ENCODE peak calls at places on chromosomes 6 and 20, in seven cellular contexts. Q, H, F, M, N, R and L are unnamed samples.

GRCh38 chr20:5657190-5657872 is 92.9 kb upstream of the SHLD1 start:
- DNase-seq in Q (peak), H (no peak), F (peak), M (peak), N (peak), R (no peak), L (no peak)

GRCh38 chr20:34997171-34997570 is 41.5 kb downstream of the MYH7B start:
- DNase-seq in Q (peak), H (no peak), F (no peak), M (no peak), N (no peak), R (no peak), L (no peak)

GRCh38 chr6:41688256-41688965 is 47.0 kb downstream of the TFEB start:
- DNase-seq in Q (peak), H (no peak), F (no peak), M (no peak), N (no peak), R (no peak), L (peak)

GRCh38 chr20:44696315-44696714 is 18.9 kb upstream of the CCN5 start:
- DNase-seq in Q (no peak), H (no peak), F (no peak), M (no peak), N (no peak), R (no peak), L (no peak)

GRCh38 chr6:105483492-105483891 is 80.6 kb upstream of the PREP start:
- DNase-seq in Q (peak), H (no peak), F (no peak), M (no peak), N (peak), R (no peak), L (no peak)

GRCh38 chr6:149387787-149388512 is 12.1 kb upstream of the SUMO4 start:
- DNase-seq in Q (no peak), H (no peak), F (no peak), M (no peak), N (no peak), R (no peak), L (no peak)

GRCh38 chr6:149032599-149033405 is 284.7 kb upstream of the TAB2 start:
- DNase-seq in Q (peak), H (no peak), F (no peak), M (no peak), N (peak), R (peak), L (no peak)

GRCh38 chr20:36285746-36286447 is 20.2 kb upstream of the DLGAP4 start:
- DNase-seq in Q (no peak), H (no peak), F (no peak), M (no peak), N (no peak), R (no peak), L (no peak)

GRCh38 chr20:16701296-16701695 is 28.5 kb upstream of the SNRPB2 start:
- DNase-seq in Q (peak), H (peak), F (no peak), M (peak), N (no peak), R (no peak), L (peak)

GRCh38 chr6:108581237-108581931 is 20.7 kb downstream of the FOXO3 start:
- DNase-seq in Q (peak), H (no peak), F (no peak), M (no peak), N (no peak), R (no peak), L (no peak)

GRCh38 chr6:118584906-118585305 is 36.8 kb downstream of the PLN start:
- DNase-seq in Q (no peak), H (no peak), F (no peak), M (no peak), N (no peak), R (no peak), L (no peak)

GRCh38 chr6:167807200-167807599 is 19.5 kb upstream of the AFDN start:
- DNase-seq in Q (no peak), H (no peak), F (no peak), M (no peak), N (no peak), R (no peak), L (no peak)

GRCh38 chr6:113909224-113909856 is 52.2 kb downstream of the MARCKS start:
- DNase-seq in Q (no peak), H (peak), F (no peak), M (peak), N (peak), R (no peak), L (peak)

GRCh38 chr20:17843246-17844132 is 125.1 kb downstream of the SNX5 start:
- DNase-seq in Q (peak), H (peak), F (peak), M (no peak), N (peak), R (no peak), L (no peak)

GRCh38 chr6:108235121-108235520 is 25.7 kb downstream of the SNX3 start:
- DNase-seq in Q (peak), H (no peak), F (no peak), M (no peak), N (no peak), R (no peak), L (no peak)

GRCh38 chr20:63084563-63084927 is 77.8 kb upstream of the BHLHE23 start:
- DNase-seq in Q (no peak), H (no peak), F (no peak), M (no peak), N (no peak), R (no peak), L (peak)
- TF ChIP-seq CTCF in Q (no peak), H (no peak), F (no peak), M (no peak), N (no peak), R (no peak), L (no peak)

DNA sequence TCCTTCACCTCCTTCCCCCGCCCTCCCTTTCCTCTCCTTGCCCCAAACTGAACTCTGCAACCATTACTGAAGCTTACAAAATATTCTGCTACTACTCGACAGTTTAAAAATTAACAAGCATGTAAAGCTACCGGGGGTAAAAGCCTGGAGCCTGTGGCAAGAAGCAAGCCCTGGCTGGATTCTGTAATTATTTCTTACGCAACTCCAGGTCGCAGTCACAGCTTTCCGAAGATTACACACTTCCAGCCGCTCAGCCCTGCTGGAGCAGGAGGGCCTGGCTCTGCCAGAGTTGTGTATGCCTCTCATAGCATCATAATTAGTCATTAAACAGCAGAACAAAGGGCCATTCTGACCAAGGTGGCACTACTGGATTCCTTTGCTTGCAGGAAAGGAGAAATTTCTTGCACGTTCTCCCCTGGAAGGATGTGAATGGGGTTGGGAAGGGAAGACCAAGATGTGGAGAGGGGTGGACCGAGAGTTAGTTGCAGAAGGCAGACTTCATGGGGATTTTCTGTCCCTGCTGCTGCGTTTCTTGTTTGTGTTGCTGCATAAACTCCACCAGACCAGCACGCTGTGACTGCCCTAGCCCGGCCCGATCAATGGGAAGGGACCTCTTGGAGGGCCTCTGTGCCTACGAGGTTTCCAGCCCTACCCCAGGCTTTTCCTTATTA is 23.6 kb downstream of the FOXQ1 start:
- DNase-seq in Q (no peak), H (peak), F (no peak), M (no peak), N (no peak), R (no peak), L (peak)
- TF ChIP-seq CTCF in Q (no peak), H (no peak), F (no peak), M (no peak), N (no peak), R (no peak), L (no peak)

GRCh38 chr6:20095436-20095835 is 116.8 kb downstream of the MBOAT1 start:
- DNase-seq in Q (no peak), H (no peak), F (no peak), M (no peak), N (no peak), R (no peak), L (no peak)
- TF ChIP-seq CTCF in Q (no peak), H (no peak), F (no peak), M (no peak), N (no peak), R (no peak), L (no peak)

DNA sequence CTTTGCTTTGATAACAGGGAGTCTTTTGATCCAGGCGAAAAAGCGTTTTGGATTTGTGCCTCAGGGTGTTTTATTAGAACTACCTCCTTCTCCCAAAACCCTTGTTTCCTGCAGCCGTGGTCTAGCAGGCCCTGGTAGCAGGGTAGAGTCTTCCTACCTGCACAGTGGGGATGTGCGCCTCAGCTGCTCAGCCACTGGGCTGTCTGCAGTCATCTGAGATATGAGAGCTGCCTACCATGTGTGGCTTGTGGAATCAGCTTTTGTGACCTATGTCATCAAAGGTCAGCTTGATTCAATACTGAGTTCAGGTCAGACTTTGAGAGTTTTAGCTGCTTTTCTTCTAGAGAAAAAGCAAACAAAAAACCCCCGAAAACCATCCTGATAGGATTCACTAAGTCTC is 279.5 kb downstream of the CLIC5 start:
- DNase-seq in Q (no peak), H (no peak), F (no peak), M (no peak), N (no peak), R (no peak), L (no peak)
- TF ChIP-seq CTCF in Q (no peak), H (no peak), F (no peak), M (no peak), N (no peak), R (no peak), L (no peak)

GRCh38 chr20:57998276-57998675 is 230.2 kb downstream of the ANKRD60 start:
- DNase-seq in Q (no peak), H (no peak), F (no peak), M (no peak), N (no peak), R (no peak), L (no peak)
- TF ChIP-seq CTCF in Q (no peak), H (no peak), F (no peak), M (no peak), N (peak), R (no peak), L (no peak)

GRCh38 chr6:84868149-84868548 is 103.8 kb upstream of the TBX18 start:
- DNase-seq in Q (no peak), H (no peak), F (no peak), M (no peak), N (no peak), R (no peak), L (no peak)
- TF ChIP-seq CTCF in Q (no peak), H (no peak), F (no peak), M (no peak), N (no peak), R (no peak), L (no peak)

DNA sequence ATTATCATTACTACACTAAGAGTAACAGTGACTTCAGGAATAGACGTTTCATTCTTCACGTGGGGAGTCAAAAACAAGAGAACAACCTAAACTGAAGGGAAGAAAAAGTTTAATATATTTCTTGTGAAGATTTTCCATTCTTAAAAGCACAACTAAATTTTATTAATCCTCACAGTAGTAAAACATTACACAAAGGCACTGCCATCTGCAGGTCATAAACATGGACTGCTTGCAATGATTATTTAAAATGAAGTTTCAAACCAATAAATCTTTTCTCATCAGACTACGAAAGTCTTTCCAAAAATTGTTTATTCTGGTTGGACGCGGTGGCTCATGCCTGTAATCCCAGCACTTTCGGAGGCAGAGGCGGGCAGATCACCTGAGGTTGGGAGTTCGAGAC is 2.6 kb downstream of the NCOA5 start:
- DNase-seq in Q (peak), H (no peak), F (no peak), M (no peak), N (no peak), R (no peak), L (no peak)
- TF ChIP-seq CTCF in Q (peak), H (peak), F (peak), M (peak), N (peak), R (peak), L (peak)

DNA sequence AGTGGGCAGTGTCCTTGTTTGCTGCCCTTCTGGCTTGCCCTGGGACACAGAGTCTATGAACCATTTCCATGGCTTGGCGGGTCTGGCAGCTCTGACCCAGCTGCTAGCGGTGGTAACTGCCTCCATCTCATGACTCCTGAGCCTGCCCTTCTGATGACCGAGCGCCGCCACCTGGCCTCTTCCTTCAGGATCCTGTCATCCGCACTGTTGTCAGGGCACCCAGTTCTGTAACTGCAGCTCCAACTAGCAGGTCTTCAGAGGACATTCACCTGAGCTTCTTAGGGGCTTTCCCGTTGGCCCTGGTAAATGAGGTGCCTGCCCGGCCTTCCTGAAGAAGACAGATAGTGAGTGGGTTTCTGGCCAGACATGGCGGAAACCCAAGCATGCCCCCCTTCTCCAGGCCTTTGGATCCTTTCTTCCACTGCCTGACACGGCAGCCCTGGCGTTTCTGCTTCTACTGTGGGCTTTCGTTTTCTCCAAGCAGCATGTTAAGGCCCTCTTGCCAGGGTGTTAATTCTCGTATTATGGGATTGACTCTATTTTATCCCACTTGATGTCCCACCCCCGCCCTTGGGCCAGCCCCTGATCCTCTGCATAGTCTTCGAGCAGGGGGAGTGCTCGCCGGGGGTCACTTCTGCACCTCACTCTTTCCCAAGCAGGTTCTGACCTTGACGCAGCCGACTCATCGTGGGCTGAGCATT is 24.7 kb downstream of the PACSIN1 start:
- DNase-seq in Q (no peak), H (no peak), F (no peak), M (no peak), N (no peak), R (no peak), L (no peak)
- TF ChIP-seq CTCF in Q (no peak), H (no peak), F (no peak), M (no peak), N (no peak), R (no peak), L (no peak)